ENCODE peak calls at places on chromosome 20, in nine cellular contexts. U is psoas muscle, T is OCI-LY7, V is ovary, O is NB4, K is choroid plexus epithelial cell, F is foreskin fibroblast, H is H1, J is thoracic aorta. W is an unnamed sample.

GRCh38 chr20:15867899-15868298 is 705.3 kb downstream of the KIF16B start:
- DNase-seq in U (no peak), T (peak), V (no peak), O (no peak), K (no peak), F (no peak), H (no peak), J (no peak), W (peak)

GRCh38 chr20:24781061-24781980 is 167.7 kb upstream of the CST7 start:
- DNase-seq in U (peak), T (peak), V (no peak), O (peak), K (peak), F (peak), H (no peak), J (no peak), W (peak)

GRCh38 chr20:32457476-32457986 is 99.4 kb downstream of the ASXL1 start:
- DNase-seq in U (peak), T (no peak), V (peak), O (no peak), K (peak), F (peak), H (peak), J (no peak), W (peak)

GRCh38 chr20:52191436-52192295 is at the start of gene ZFP64:
- DNase-seq in U (peak), T (peak), V (peak), O (peak), K (peak), F (peak), H (no peak), J (peak), W (peak)

GRCh38 chr20:3218307-3218988 is 9.2 kb downstream of the ITPA start:
- DNase-seq in U (peak), T (peak), V (peak), O (peak), K (peak), F (peak), H (no peak), J (no peak), W (peak)

GRCh38 chr20:49871391-49871948 is 43.9 kb downstream of the SPATA2 start:
- DNase-seq in U (no peak), T (no peak), V (no peak), O (no peak), K (no peak), F (no peak), H (no peak), J (no peak), W (no peak)

GRCh38 chr20:23212482-23212881 is 126.4 kb upstream of the CD93 start:
- DNase-seq in U (no peak), T (no peak), V (no peak), O (no peak), K (no peak), F (no peak), H (no peak), J (no peak), W (no peak)

GRCh38 chr20:53081916-53082863 is 110.0 kb downstream of the TSHZ2 start:
- DNase-seq in U (no peak), T (no peak), V (no peak), O (no peak), K (peak), F (no peak), H (no peak), J (no peak), W (peak)

GRCh38 chr20:56391037-56391436 is 978 bp downstream of the AURKA start:
- DNase-seq in U (no peak), T (peak), V (no peak), O (peak), K (no peak), F (peak), H (no peak), J (no peak), W (no peak)

GRCh38 chr20:6122111-6122872 is 538 bp downstream of the FERMT1 start:
- DNase-seq in U (no peak), T (no peak), V (no peak), O (peak), K (peak), F (peak), H (no peak), J (no peak), W (peak)

GRCh38 chr20:49676581-49677291 is 36.9 kb downstream of the B4GALT5 start:
- DNase-seq in U (no peak), T (no peak), V (no peak), O (peak), K (peak), F (peak), H (no peak), J (no peak), W (peak)

GRCh38 chr20:44014807-44015732 is 100.4 kb downstream of the TOX2 start:
- DNase-seq in U (no peak), T (no peak), V (no peak), O (no peak), K (no peak), F (peak), H (no peak), J (no peak), W (no peak)

GRCh38 chr20:5786930-5787826 is 37.0 kb downstream of the SHLD1 start:
- DNase-seq in U (no peak), T (no peak), V (peak), O (no peak), K (peak), F (peak), H (no peak), J (no peak), W (peak)

GRCh38 chr20:46268131-46268611 is 40.1 kb downstream of the CDH22 start:
- DNase-seq in U (no peak), T (no peak), V (no peak), O (no peak), K (peak), F (no peak), H (no peak), J (no peak), W (no peak)

GRCh38 chr20:50304501-50304856 is 113.8 kb downstream of the CEBPB start:
- DNase-seq in U (peak), T (no peak), V (peak), O (no peak), K (peak), F (peak), H (no peak), J (no peak), W (no peak)

GRCh38 chr20:63008541-63009043 is 1.8 kb upstream of the BHLHE23 start:
- DNase-seq in U (no peak), T (no peak), V (no peak), O (no peak), K (no peak), F (no peak), H (no peak), J (no peak), W (no peak)
- H3K4me3 ChIP-seq in U (peak), T (no peak), V (no peak), O (no peak), K (no peak), F (no peak), H (no peak), J (peak), W (no peak)

DNA sequence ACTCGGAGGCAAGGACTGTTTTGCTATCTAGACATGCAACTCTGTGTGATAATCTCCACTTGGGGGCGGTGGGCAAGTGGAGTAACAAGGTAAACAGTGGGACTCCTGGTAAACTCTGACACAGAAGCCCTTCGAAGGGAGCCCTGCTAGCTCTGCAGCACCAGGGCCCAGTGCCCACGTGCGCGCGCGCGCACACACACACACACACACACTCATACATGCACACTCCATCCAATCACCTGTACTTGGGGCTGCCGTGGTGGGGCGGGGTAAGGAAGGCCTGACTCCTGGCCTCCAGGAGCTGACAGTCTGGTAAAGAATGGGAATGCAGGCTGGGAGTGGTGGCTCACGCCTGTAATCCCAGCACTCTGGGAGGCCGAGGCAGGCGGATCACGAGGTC is 36.4 kb downstream of the TAF4 start:
- DNase-seq in U (peak), T (no peak), V (no peak), O (no peak), K (no peak), F (no peak), H (no peak), J (no peak), W (no peak)
- TF ChIP-seq CTCF in U (no peak), T (no peak), V (no peak), O (no peak), K (no peak), F (no peak), H (no peak), J (no peak), W (no peak)

GRCh38 chr20:10504893-10505292 is 69.8 kb downstream of the SLX4IP start:
- DNase-seq in U (no peak), T (no peak), V (no peak), O (peak), K (peak), F (peak), H (no peak), J (no peak), W (peak)

GRCh38 chr20:10498196-10498595 is 63.1 kb downstream of the SLX4IP start:
- DNase-seq in U (no peak), T (no peak), V (no peak), O (peak), K (no peak), F (no peak), H (no peak), J (no peak), W (no peak)

GRCh38 chr20:10505320-10506226 is 70.5 kb downstream of the SLX4IP start:
- DNase-seq in U (peak), T (no peak), V (no peak), O (peak), K (peak), F (peak), H (no peak), J (no peak), W (peak)

GRCh38 chr20:10501377-10501776 is 66.3 kb downstream of the SLX4IP start:
- DNase-seq in U (no peak), T (no peak), V (no peak), O (peak), K (no peak), F (no peak), H (no peak), J (no peak), W (peak)

GRCh38 chr20:10502098-10502526 is 67.0 kb downstream of the SLX4IP start:
- DNase-seq in U (no peak), T (no peak), V (no peak), O (peak), K (no peak), F (no peak), H (no peak), J (no peak), W (no peak)
- H3K4me3 ChIP-seq in U (no peak), T (no peak), V (no peak), O (peak), K (no peak), F (no peak), H (no peak), J (no peak), W (no peak)

DNA sequence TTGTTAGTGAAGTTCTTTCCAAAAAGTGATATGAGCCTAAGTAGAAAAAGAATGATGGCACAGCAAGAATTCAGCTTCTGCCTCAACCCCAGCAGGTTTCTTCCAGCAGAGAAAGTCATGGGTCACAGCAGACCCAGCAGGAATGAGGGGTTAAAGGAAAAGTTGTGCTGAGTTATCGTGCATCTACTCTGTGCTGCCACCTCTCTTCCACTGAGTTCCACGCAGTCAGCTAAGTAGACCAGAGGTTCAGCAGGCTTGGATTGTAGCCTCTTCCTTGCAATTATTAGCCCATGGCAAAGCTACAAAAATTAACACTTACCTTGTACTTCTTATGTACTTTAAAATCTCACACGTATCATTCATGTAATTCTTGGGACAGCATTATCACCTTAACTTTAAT is 510.8 kb downstream of the PTPRT start:
- DNase-seq in U (no peak), T (peak), V (no peak), O (peak), K (no peak), F (no peak), H (peak), J (no peak), W (peak)
- TF ChIP-seq CTCF in U (no peak), T (peak), V (no peak), O (peak), K (no peak), F (no peak), H (peak), J (no peak), W (peak)

GRCh38 chr20:38210741-38211140 is 45.7 kb upstream of the TGM2 start:
- DNase-seq in U (no peak), T (no peak), V (no peak), O (no peak), K (no peak), F (peak), H (no peak), J (no peak), W (peak)
- H3K4me3 ChIP-seq in U (no peak), T (no peak), V (no peak), O (no peak), K (no peak), F (no peak), H (no peak), J (no peak), W (no peak)

W was measured in epithelial cell of esophagus.